ENCODE peak calls at places on chromosome 12, in seven cellular contexts. O is sigmoid colon, M is foreskin keratinocyte, F is mesothelial cell of epicardium, P is AG10803, B is testis, N is prostate gland. Q is an unnamed sample.

GRCh38 chr12:13799574-13799973 is 181.8 kb downstream of the GRIN2B start:
- DNase-seq in O (no peak), M (no peak), F (no peak), P (no peak), B (no peak), N (no peak), Q (no peak)

GRCh38 chr12:56256326-56256960 is 1.7 kb downstream of the ANKRD52 start:
- DNase-seq in O (no peak), M (no peak), F (no peak), P (peak), B (no peak), N (no peak), Q (no peak)

GRCh38 chr12:116053479-116054195 is 223.9 kb downstream of the MED13L start:
- DNase-seq in O (peak), M (no peak), F (no peak), P (peak), B (peak), N (no peak), Q (no peak)

GRCh38 chr12:125055591-125055990 is 9.6 kb upstream of the AACS start:
- DNase-seq in O (no peak), M (no peak), F (no peak), P (no peak), B (no peak), N (no peak), Q (no peak)

GRCh38 chr12:111756681-111757080 is 10.1 kb upstream of the ALDH2 start:
- DNase-seq in O (no peak), M (no peak), F (no peak), P (no peak), B (no peak), N (no peak), Q (no peak)

GRCh38 chr12:31752450-31752849 is 23.6 kb upstream of the AMN1 start:
- DNase-seq in O (no peak), M (no peak), F (no peak), P (no peak), B (no peak), N (no peak), Q (no peak)

GRCh38 chr12:23757541-23757962 is 191.9 kb downstream of the SOX5 start:
- DNase-seq in O (no peak), M (no peak), F (no peak), P (no peak), B (no peak), N (no peak), Q (no peak)

GRCh38 chr12:113136128-113136989 is 798 bp upstream of the RASAL1 start:
- DNase-seq in O (no peak), M (no peak), F (no peak), P (no peak), B (peak), N (no peak), Q (peak)

GRCh38 chr12:46269429-46270241 is 792 bp upstream of the SLC38A1 start:
- DNase-seq in O (no peak), M (peak), F (no peak), P (no peak), B (peak), N (no peak), Q (peak)

GRCh38 chr12:29234965-29235364 is 85.9 kb downstream of the FAR2 start:
- DNase-seq in O (no peak), M (peak), F (no peak), P (no peak), B (no peak), N (no peak), Q (no peak)

GRCh38 chr12:82015623-82016347 is 256.6 kb upstream of the PPFIA2 start:
- DNase-seq in O (no peak), M (no peak), F (no peak), P (no peak), B (no peak), N (no peak), Q (no peak)

GRCh38 chr12:82025462-82025861 is 266.3 kb upstream of the PPFIA2 start:
- DNase-seq in O (no peak), M (no peak), F (no peak), P (no peak), B (no peak), N (no peak), Q (no peak)

DNA sequence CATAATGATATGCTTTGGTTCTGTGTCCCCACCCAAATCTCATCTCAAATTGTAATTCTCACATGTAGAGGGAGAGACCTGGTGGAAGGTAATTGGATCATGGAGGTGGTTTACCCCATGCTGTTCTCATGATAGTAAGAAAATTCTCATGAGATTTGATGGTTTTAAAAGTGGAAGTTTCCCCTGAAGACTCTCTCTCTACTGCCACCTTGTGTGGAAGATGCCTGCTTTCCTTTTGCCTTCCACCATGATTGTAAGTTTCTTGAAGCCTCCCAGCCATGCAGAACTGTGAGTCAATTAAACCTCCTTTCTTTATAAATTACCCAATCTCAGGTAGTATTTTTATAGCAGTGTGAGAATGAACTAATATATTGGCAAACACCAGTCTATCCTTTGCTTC is 260.4 kb upstream of the PPFIA2 start:
- DNase-seq in O (no peak), M (no peak), F (no peak), P (no peak), B (peak), N (no peak), Q (no peak)
- TF ChIP-seq CTCF in O (no peak), M (peak), F (no peak), P (peak), B (peak), N (no peak), Q (no peak)

DNA sequence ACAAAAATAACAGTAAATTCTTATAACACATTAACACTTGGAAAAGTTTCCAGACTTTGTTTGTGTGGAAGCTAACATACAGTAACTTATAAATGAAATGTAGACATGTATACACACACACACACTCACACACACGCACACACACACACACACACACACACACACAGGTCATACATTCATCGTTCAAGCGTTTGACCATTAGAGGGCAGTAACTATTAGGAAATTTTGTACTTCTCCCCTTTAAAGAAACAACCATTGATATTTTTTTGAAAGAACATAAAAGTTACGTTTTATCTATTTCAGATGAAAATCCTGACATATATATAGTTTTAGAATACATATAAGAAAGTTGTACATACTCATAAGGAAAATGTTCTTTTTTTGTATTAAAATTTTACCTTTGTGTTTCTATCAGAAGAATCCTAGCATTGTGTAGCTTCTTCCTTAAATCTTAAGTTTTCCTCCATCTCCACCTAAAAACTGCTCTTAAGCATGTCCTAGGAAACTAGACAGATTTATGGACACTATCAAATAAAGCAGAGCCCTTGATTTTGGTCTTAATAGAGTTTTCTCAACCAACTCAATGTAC is 29.0 kb downstream of the PTPRQ start:
- DNase-seq in O (no peak), M (peak), F (no peak), P (peak), B (no peak), N (no peak), Q (no peak)
- TF ChIP-seq CTCF in O (peak), M (peak), F (no peak), P (peak), B (peak), N (no peak), Q (no peak)

DNA sequence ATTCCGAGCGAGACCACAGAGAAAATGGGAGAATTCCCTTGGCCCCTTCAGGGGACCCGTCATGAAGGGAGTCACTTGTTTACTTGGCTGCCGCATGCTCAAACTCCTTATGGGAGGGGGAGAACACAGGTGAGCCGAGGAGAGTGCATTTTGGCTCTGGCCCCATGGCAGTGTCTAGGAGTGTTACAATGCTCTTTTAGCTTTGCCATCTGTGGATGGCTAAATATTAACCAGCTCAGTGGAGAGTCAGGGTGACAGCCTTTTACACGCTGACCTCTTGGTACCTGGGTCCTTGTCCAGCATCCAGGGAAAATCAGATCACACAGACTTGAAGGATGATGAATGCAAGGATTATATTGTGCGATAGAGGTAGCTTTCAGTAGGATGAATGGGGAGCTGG is 146.4 kb upstream of the ATXN7L3B start:
- DNase-seq in O (no peak), M (no peak), F (no peak), P (no peak), B (no peak), N (no peak), Q (no peak)
- TF ChIP-seq CTCF in O (no peak), M (no peak), F (no peak), P (no peak), B (no peak), N (no peak), Q (no peak)

DNA sequence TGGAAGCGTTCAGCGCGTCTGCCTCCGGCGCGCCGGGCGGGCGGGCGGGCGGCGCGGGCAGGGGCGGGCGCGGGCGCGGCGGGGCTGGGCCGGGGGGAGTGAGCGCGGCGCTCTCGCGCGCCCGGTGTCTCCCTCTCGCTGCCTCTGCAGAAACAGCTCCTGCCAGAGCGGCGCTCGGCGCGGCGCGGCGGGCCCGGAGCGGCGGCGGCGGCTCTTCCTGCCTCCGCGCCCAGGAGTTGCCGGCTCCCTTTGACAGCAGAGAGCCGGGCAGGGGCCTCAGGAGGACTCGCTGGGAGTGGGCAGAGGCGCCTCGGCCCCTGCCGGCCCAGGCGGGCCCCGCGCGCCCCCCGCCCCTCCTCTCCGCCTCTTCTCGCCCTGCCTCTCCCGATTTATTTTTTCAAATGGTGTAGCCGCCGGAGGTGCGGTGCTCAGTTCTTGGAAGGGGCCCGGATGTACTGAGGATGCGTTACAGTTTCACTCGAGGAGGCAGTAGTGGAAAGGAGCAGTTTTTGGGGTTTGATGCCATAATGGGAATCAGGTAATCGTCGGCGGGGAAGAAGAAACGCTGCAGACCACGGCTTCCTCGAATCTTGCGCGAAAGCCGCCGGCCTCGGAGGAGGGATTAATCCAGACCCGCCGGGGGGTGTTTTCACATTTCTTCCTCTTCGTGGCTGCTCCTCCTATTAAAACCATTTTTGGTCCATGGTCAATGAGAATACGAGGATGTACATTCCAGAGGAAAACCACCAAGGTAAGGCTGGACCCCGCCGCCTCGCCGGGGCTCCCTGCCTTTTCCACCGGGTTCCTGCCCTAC is at the start of gene CACNA1C:
- DNase-seq in O (peak), M (no peak), F (peak), P (peak), B (peak), N (peak), Q (no peak)
- TF ChIP-seq CTCF in O (peak), M (peak), F (no peak), P (peak), B (no peak), N (no peak), Q (no peak)